ENCODE peak calls at places on chromosomes 6 and 20, in eight cellular contexts. U is choroid plexus epithelial cell, M is adipocyte, R is GM10248, A is HEK293T, Z is aorta, Y is amniotic stem cell, V is NCI-H748 treated with DMSO at 0.1 percent for 48 hours. G is an unnamed sample.
A peak's percentile ranks its signal among the peaks of the same experiment; 100 is the strongest.

GRCh38 chr6:147947521-147947920 is 395.1 kb upstream of the SASH1 start:
- DNase-seq in U (peak; percentile 71), M (peak; percentile 78), R (no peak), A (no peak), Z (no peak), Y (no peak), V (no peak), G (no peak)

GRCh38 chr20:3235661-3236324 is 3.2 kb downstream of the SLC4A11 start:
- DNase-seq in U (no peak), M (no peak), R (no peak), A (no peak), Z (no peak), Y (no peak), V (no peak), G (no peak)

GRCh38 chr6:56837322-56837894 is 117.5 kb upstream of the BEND6 start:
- DNase-seq in U (no peak), M (no peak), R (no peak), A (no peak), Z (no peak), Y (no peak), V (no peak), G (no peak)

GRCh38 chr6:118187568-118188164 is 280.6 kb downstream of the SLC35F1 start:
- DNase-seq in U (peak; percentile 44), M (peak; percentile 41), R (peak; percentile 5), A (no peak), Z (no peak), Y (no peak), V (no peak), G (no peak)

GRCh38 chr6:5205877-5206840 is 54.6 kb downstream of the LYRM4 start:
- DNase-seq in U (peak; percentile 89), M (no peak), R (no peak), A (peak; percentile 17), Z (peak; percentile 59), Y (no peak), V (no peak), G (no peak)

GRCh38 chr20:60687213-60687612 is 564.8 kb upstream of the CDH4 start:
- DNase-seq in U (no peak), M (no peak), R (no peak), A (no peak), Z (no peak), Y (no peak), V (no peak), G (no peak)

GRCh38 chr6:160239929-160240690 is 18.5 kb downstream of the SLC22A2 start:
- DNase-seq in U (no peak), M (no peak), R (no peak), A (no peak), Z (no peak), Y (no peak), V (no peak), G (no peak)

GRCh38 chr20:7790189-7790588 is 150.1 kb downstream of the HAO1 start:
- DNase-seq in U (peak; percentile 16), M (peak; percentile 45), R (no peak), A (no peak), Z (no peak), Y (no peak), V (no peak), G (no peak)

GRCh38 chr6:139597781-139598368 is 223.4 kb upstream of the CITED2 start:
- DNase-seq in U (peak; percentile 97), M (peak; percentile 97), R (no peak), A (no peak), Z (peak; percentile 88), Y (peak; percentile 89), V (no peak), G (no peak)

GRCh38 chr20:38450412-38450975 is 15.4 kb upstream of the SNHG17 start:
- DNase-seq in U (no peak), M (no peak), R (no peak), A (no peak), Z (no peak), Y (no peak), V (no peak), G (no peak)

GRCh38 chr6:152983637-152984386 is 971 bp upstream of the FBXO5 start:
- DNase-seq in U (peak; percentile 83), M (peak; percentile 98), R (peak; percentile 94), A (peak; percentile 97), Z (peak; percentile 98), Y (peak; percentile 83), V (peak; percentile 44), G (peak; percentile 64)

GRCh38 chr20:2752631-2753455 is 47.6 kb downstream of the CPXM1 start:
- DNase-seq in U (peak; percentile 53), M (peak; percentile 82), R (peak; percentile 59), A (peak; percentile 58), Z (no peak), Y (no peak), V (peak; percentile 38), G (peak; percentile 37)

GRCh38 chr6:168373389-168373788 is 53.8 kb upstream of the DACT2 start:
- DNase-seq in U (no peak), M (no peak), R (no peak), A (no peak), Z (peak; percentile 38), Y (no peak), V (no peak), G (no peak)

GRCh38 chr20:45436732-45437485 is 21.0 kb downstream of the PIGT start:
- DNase-seq in U (peak; percentile 81), M (peak; percentile 96), R (peak; percentile 86), A (peak; percentile 85), Z (peak; percentile 93), Y (peak; percentile 58), V (peak; percentile 9), G (peak; percentile 84)